ENCODE peak calls at places on chromosomes 4 and X, in six cellular contexts. L is GM23248, T is neural progenitor cell, X is PC-3, D is GM23338, H is MM.1S. C is an unnamed sample.

GRCh38 chr4:119130365-119131065 is 5.1 kb upstream of the MYOZ2 start:
- DNase-seq in L (peak; percentile 79), T (no peak), X (no peak), D (no peak), H (no peak), C (no peak)

GRCh38 chr4:184599492-184600135 is 49.6 kb downstream of the CASP3 start:
- DNase-seq in L (peak; percentile 89), T (no peak), X (peak; percentile 37), D (no peak), H (no peak), C (no peak)

GRCh38 chr4:17654701-17655100 is 40.3 kb downstream of the MED28 start:
- DNase-seq in L (no peak), T (no peak), X (no peak), D (no peak), H (no peak), C (no peak)

GRCh38 chr4:126372634-126373033 is 1057.9 kb downstream of the FAT4 start:
- DNase-seq in L (no peak), T (no peak), X (no peak), D (no peak), H (no peak), C (no peak)

GRCh38 chr4:113878718-113879117 is 100.7 kb downstream of the ARSJ start:
- DNase-seq in L (peak; percentile 39), T (peak; percentile 83), X (peak; percentile 15), D (peak; percentile 89), H (no peak), C (peak; percentile 19)

GRCh38 chr4:165203541-165204461 is 3.6 kb upstream of the KLHL2 start:
- DNase-seq in L (no peak), T (no peak), X (peak; percentile 46), D (no peak), H (no peak), C (no peak)

GRCh38 chr4:37767546-37767945 is 58.9 kb upstream of the PGM2 start:
- DNase-seq in L (peak; percentile 32), T (no peak), X (no peak), D (no peak), H (no peak), C (no peak)

GRCh38 chrX:24956828-24957227 is 58.9 kb downstream of the ARX start:
- DNase-seq in L (peak; percentile 23), T (no peak), X (peak; percentile 15), D (no peak), H (no peak), C (no peak)

GRCh38 chrX:65750674-65751469 is 83.4 kb downstream of the MSN start:
- DNase-seq in L (no peak), T (no peak), X (no peak), D (no peak), H (peak; percentile 95), C (no peak)

GRCh38 chrX:54423161-54423888 is 16.9 kb upstream of the TSR2 start:
- DNase-seq in L (no peak), T (peak; percentile 63), X (no peak), D (peak; percentile 76), H (no peak), C (no peak)

GRCh38 chrX:46551494-46552128 is 6.4 kb upstream of the ZNF674 start:
- DNase-seq in L (peak; percentile 41), T (peak; percentile 9), X (peak; percentile 19), D (peak; percentile 89), H (no peak), C (no peak)

GRCh38 chrX:57918750-57919436 is 8.6 kb upstream of the ZXDA start:
- DNase-seq in L (peak; percentile 55), T (no peak), X (peak; percentile 71), D (peak; percentile 39), H (peak; percentile 25), C (peak; percentile 11)

GRCh38 chrX:148538582-148538981 is 38.2 kb downstream of the AFF2 start:
- DNase-seq in L (no peak), T (no peak), X (no peak), D (no peak), H (no peak), C (no peak)

GRCh38 chr4:185999207-185999606 is 69.7 kb upstream of the TLR3 start:
- DNase-seq in L (no peak), T (no peak), X (no peak), D (no peak), H (no peak), C (no peak)

GRCh38 chrX:103879339-103879738 is 47.3 kb upstream of the RAB9B start:
- DNase-seq in L (peak; percentile 60), T (no peak), X (peak; percentile 57), D (no peak), H (no peak), C (no peak)

GRCh38 chr4:4666693-4667642 is 125.1 kb upstream of the STX18 start:
- DNase-seq in L (peak; percentile 62), T (peak; percentile 67), X (no peak), D (peak; percentile 77), H (no peak), C (peak; percentile 28)

GRCh38 chr4:73701116-73701515 is 39.3 kb upstream of the CXCL8 start:
- DNase-seq in L (peak; percentile 45), T (no peak), X (peak; percentile 63), D (no peak), H (no peak), C (no peak)

GRCh38 chrX:2484721-2485459 is 15.9 kb downstream of the DHRSX start:
- DNase-seq in L (peak; percentile 76), T (peak; percentile 34), X (no peak), D (peak; percentile 56), H (no peak), C (no peak)

GRCh38 chrX:11789809-11790208 is 31.8 kb downstream of the MSL3 start:
- DNase-seq in L (no peak), T (no peak), X (no peak), D (no peak), H (peak; percentile 16), C (no peak)

GRCh38 chr4:17599826-17600225 is 14.6 kb upstream of the MED28 start:
- DNase-seq in L (peak; percentile 41), T (no peak), X (no peak), D (no peak), H (no peak), C (no peak)

GRCh38 chr4:151105454-151106032 is 6.1 kb downstream of the RPS3A start:
- DNase-seq in L (no peak), T (no peak), X (no peak), D (no peak), H (no peak), C (no peak)

GRCh38 chr4:151107063-151107462 is 7.6 kb downstream of the RPS3A start:
- DNase-seq in L (no peak), T (no peak), X (no peak), D (no peak), H (no peak), C (no peak)

GRCh38 chr4:151104621-151105020 is 5.2 kb downstream of the RPS3A start:
- DNase-seq in L (no peak), T (no peak), X (no peak), D (no peak), H (no peak), C (no peak)

GRCh38 chr4:151100517-151100916 is 1.1 kb downstream of the RPS3A start:
- DNase-seq in L (no peak), T (no peak), X (no peak), D (no peak), H (no peak), C (no peak)

GRCh38 chr4:151103758-151104157 is 4.3 kb downstream of the RPS3A start:
- DNase-seq in L (no peak), T (no peak), X (no peak), D (no peak), H (no peak), C (no peak)
- H3F3A ChIP-seq in L (peaks cover 68% of the 10 kb centered on the region), T (peaks cover 73% of the 10 kb centered on the region), X (no peaks in the 10 kb centered on the region), D (peaks cover 60% of the 10 kb centered on the region), H (peaks cover 38% of the 10 kb centered on the region), C (peaks cover 51% of the 10 kb centered on the region)

GRCh38 chr4:39043058-39043696 is 11.0 kb upstream of the TMEM156 start:
- DNase-seq in L (no peak), T (no peak), X (peak; percentile 85), D (no peak), H (no peak), C (no peak)
- H3F3A ChIP-seq in L (peaks cover 36% of the 10 kb centered on the region), T (peaks cover 3% of the 10 kb centered on the region), X (peaks cover 9% of the 10 kb centered on the region), D (no peaks in the 10 kb centered on the region), H (peaks cover 15% of the 10 kb centered on the region), C (peaks cover 23% of the 10 kb centered on the region)

DNA sequence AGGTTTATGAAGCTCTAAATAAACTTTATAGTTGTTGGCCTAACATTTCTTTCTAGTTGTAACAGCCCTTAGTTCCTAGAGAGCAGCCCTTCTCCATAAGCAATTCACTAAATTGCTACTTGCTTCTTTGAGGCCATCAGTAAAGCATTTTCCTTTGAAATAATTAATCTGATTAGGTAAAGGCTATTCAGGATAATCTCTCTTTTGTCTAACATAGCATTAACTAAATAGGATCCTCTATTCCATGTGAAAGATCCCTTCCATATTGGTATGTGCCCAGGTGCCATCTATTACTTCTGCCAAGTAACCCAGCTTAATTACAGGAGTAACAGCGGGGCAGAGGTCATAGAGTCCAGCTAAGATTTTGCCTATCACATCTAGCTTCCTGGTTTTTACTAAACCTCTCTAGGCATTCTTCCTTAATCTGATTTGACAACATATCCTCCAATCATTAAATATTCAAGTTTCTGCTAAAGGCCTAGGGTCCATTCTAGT is 1408.0 kb downstream of the PCDH18 start:
- DNase-seq in L (no peak), T (peak; percentile 80), X (no peak), D (no peak), H (no peak), C (no peak)
- H3F3A ChIP-seq in L (no peaks in the 10 kb centered on the region), T (peaks cover 13% of the 10 kb centered on the region), X (no peaks in the 10 kb centered on the region), D (no peaks in the 10 kb centered on the region), H (no peaks in the 10 kb centered on the region), C (no peaks in the 10 kb centered on the region)

GRCh38 chr4:7843831-7844230 is 95.8 kb downstream of the AFAP1 start:
- DNase-seq in L (no peak), T (no peak), X (peak; percentile 17), D (no peak), H (no peak), C (no peak)

GRCh38 chr4:7841071-7841470 is 98.6 kb downstream of the AFAP1 start:
- DNase-seq in L (no peak), T (peak; percentile 20), X (no peak), D (no peak), H (no peak), C (no peak)

GRCh38 chr4:7839856-7840255 is 99.8 kb downstream of the AFAP1 start:
- DNase-seq in L (peak; percentile 31), T (no peak), X (no peak), D (no peak), H (no peak), C (no peak)

GRCh38 chr4:7844247-7844991 is 95.2 kb downstream of the AFAP1 start:
- DNase-seq in L (peak; percentile 91), T (peak; percentile 81), X (peak; percentile 89), D (peak; percentile 92), H (peak; percentile 44), C (peak; percentile 73)

DNA sequence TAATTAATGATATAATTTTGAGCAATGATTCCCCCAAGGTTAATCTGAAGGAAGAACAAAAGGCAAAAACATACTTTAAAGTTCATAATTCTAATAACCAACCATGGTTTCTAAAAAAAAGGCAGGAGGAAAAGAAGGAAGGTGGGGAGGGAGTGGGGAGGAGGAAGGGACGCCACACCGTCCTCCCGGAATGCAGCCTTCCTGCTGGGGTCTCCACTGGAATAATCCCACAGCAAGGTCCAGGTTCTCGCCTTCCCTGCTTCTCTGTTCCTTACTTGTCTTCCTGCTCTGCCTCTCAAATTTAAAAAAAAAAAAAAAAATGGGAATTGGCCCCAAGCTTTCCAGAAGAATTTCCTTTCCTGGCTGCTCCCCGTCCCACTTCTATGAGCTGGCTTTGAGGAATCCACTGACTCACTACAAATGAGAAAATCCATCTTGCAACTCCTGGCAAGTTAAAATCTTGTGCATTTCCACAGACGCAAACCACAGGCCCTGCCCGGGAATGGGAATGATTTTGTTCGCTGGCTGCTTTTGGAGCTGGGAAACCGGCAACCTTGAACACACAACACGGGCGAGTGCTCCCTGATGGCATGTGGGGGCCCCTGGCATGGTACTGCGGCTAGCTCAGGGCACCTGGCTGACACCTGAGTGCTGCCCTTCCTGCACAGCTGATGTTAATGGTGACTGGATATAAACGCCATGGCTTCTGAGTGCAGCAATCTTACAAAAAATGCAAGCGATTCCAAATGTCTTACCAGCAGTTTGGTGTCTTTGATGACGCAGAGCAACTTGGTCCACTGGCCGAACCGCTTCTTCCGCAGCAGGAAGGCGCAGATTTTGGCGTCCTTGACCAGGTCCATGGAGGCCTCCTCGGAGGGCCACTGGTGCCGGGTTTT is 97.0 kb downstream of the AFAP1 start:
- DNase-seq in L (peak; percentile 96), T (no peak), X (peak; percentile 92), D (no peak), H (no peak), C (no peak)
- H3F3A ChIP-seq in L (peaks cover 77% of the 10 kb centered on the region), T (peaks cover 5% of the 10 kb centered on the region), X (peaks cover 26% of the 10 kb centered on the region), D (no peaks in the 10 kb centered on the region), H (no peaks in the 10 kb centered on the region), C (peaks cover 73% of the 10 kb centered on the region)